ENCODE peak calls at places on chromosomes 3 and 15, in seven cellular contexts. N is transverse colon, R is ovary, G is A549, Y is suprapubic skin, X is H1, C is sigmoid colon. J is an unnamed sample.

GRCh38 chr3:20099020-20099539 is 58.8 kb downstream of the KAT2B start:
- DNase-seq in N (no peak), R (no peak), G (no peak), Y (no peak), X (no peak), C (no peak), J (no peak)

GRCh38 chr15:31347067-31347975 is 20.7 kb downstream of the KLF13 start:
- DNase-seq in N (no peak), R (no peak), G (no peak), Y (no peak), X (no peak), C (no peak), J (no peak)

GRCh38 chr3:83193526-83193925 is 1432.1 kb upstream of the GBE1 start:
- DNase-seq in N (no peak), R (no peak), G (no peak), Y (no peak), X (no peak), C (no peak), J (no peak)

GRCh38 chr15:23403550-23403949 is 43.5 kb downstream of the GOLGA6L2 start:
- DNase-seq in N (no peak), R (no peak), G (no peak), Y (no peak), X (no peak), C (no peak), J (no peak)

GRCh38 chr3:118128886-118129285 is 905.8 kb downstream of the IGSF11 start:
- DNase-seq in N (no peak), R (no peak), G (no peak), Y (no peak), X (no peak), C (no peak), J (no peak)

GRCh38 chr3:139745831-139746230 is 68.1 kb upstream of the NMNAT3 start:
- DNase-seq in N (no peak), R (peak; percentile 30), G (no peak), Y (no peak), X (no peak), C (no peak), J (no peak)

GRCh38 chr15:84747423-84748273 is 744 bp upstream of the ZNF592 start:
- DNase-seq in N (peak; percentile 78), R (peak; percentile 72), G (peak; percentile 67), Y (peak; percentile 89), X (peak; percentile 89), C (peak; percentile 89), J (peak; percentile 49)

GRCh38 chr15:55060831-55061230 is 135.9 kb downstream of the RSL24D1 start:
- DNase-seq in N (no peak), R (no peak), G (no peak), Y (no peak), X (no peak), C (no peak), J (no peak)

DNA sequence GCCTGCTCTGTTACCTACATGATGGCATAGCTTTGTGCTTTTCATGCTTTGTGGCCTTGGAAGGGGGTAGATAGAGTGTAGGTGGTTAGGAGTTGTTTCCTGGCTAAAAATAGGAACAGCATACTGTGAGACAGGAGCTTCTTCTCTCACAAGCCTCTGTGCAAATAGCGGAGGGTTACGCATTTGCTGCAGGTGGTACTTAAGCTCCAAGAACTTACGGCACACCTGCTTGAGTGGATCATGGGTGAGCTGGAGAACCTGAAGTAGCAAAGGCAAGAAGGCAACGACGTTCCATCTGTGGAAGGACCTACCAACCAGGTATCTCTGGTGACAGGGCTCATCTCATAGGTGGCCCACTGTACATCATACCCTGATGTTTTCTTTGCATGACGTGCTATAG is 66.0 kb downstream of the ST6GAL1 start:
- DNase-seq in N (peak; percentile 54), R (no peak), G (no peak), Y (no peak), X (no peak), C (no peak), J (no peak)
- H3K4me3 ChIP-seq in N (no peak overlapping the region), R (no peak overlapping the region), G (no peak overlapping the region), Y (no peak overlapping the region), X (no peak overlapping the region), C (no peak overlapping the region), J (peak overlapping the region; percentile 26)

GRCh38 chr3:133662256-133662773 is 574 bp upstream of the TOPBP1 start:
- DNase-seq in N (no peak), R (no peak), G (no peak), Y (no peak), X (no peak), C (no peak), J (no peak)
- TF ChIP-seq POLR2A in N (no peak), R (no peak), G (no peak), Y (no peak), X (no peak), C (no peak), J (no peak)

GRCh38 chr3:142819214-142819613 is 69.7 kb downstream of the PCOLCE2 start:
- DNase-seq in N (no peak), R (no peak), G (no peak), Y (no peak), X (no peak), C (no peak), J (no peak)

GRCh38 chr3:142818651-142819050 is 70.2 kb downstream of the PCOLCE2 start:
- DNase-seq in N (no peak), R (no peak), G (no peak), Y (no peak), X (no peak), C (no peak), J (no peak)

GRCh38 chr3:142817356-142817755 is 71.5 kb downstream of the PCOLCE2 start:
- DNase-seq in N (no peak), R (no peak), G (no peak), Y (no peak), X (no peak), C (no peak), J (no peak)

GRCh38 chr3:142815803-142816202 is 73.1 kb downstream of the PCOLCE2 start:
- DNase-seq in N (no peak), R (no peak), G (no peak), Y (no peak), X (no peak), C (no peak), J (no peak)

DNA sequence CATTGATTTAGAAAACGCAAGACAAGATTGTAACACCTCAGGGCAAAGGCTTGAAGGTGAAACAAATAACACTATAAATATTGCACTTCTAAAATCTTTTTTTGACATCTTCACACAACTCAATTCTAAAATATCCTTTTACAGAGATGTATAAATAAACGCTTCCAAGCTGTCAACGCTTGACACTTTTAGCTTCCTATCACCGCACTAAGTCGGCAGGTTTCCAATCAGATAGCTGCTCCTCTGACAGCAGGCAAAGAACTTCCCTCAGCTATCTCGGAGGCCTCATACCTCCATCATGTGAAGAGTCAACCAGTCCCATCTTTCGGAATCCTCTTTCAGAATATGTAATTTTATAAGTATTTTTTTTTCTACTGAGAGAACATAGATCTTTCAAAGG is 71.0 kb downstream of the PCOLCE2 start:
- DNase-seq in N (no peak), R (no peak), G (no peak), Y (no peak), X (no peak), C (no peak), J (no peak)
- TF ChIP-seq EP300 in N (no peak), R (no peak), G (no peak), Y (no peak), X (no peak), C (no peak), J (no peak)

GRCh38 chr15:89812847-89813320 is 1.8 kb downstream of the ANPEP start:
- DNase-seq in N (no peak), R (no peak), G (no peak), Y (no peak), X (no peak), C (no peak), J (no peak)
- H3K4me3 ChIP-seq in N (no peak overlapping the region), R (no peak overlapping the region), G (no peak overlapping the region), Y (peak overlapping the region; percentile 59), X (no peak overlapping the region), C (no peak overlapping the region), J (no peak overlapping the region)